ENCODE peak calls at places on chromosomes 5 and 9, in four cellular contexts. X, S, P and F are unnamed samples.
A peak's percentile ranks its signal among the peaks of the same experiment; 100 is the strongest.

GRCh38 chr5:80976985-80977384 is 16.8 kb downstream of the RASGRF2 start:
- ATAC-seq in X (no peak), P (no peak), S (peak; percentile 80), F (no peak)

GRCh38 chr9:19998823-19999455 is 210.1 kb upstream of the SLC24A2 start:
- ATAC-seq in X (no peak), S (no peak), P (no peak), F (no peak)

GRCh38 chr9:95778957-95779356 is 96.5 kb upstream of the ERCC6L2 start:
- ATAC-seq in P (peak; percentile 51), X (no peak), S (no peak), F (peak; percentile 85)

GRCh38 chr5:107092695-107093094 is 578.0 kb downstream of the EFNA5 start:
- ATAC-seq in S (no peak), P (no peak), X (no peak), F (no peak)

GRCh38 chr5:157828031-157828948 is 30.7 kb downstream of the CLINT1 start:
- ATAC-seq in P (no peak), S (no peak), X (no peak), F (peak; percentile 36)

GRCh38 chr5:77645158-77645994 is 6.9 kb upstream of the OTP start:
- ATAC-seq in X (peak; percentile 43), S (peak; percentile 98), P (peak; percentile 78), F (peak; percentile 70)

GRCh38 chr5:127697894-127698600 is 5.1 kb upstream of the CCDC192 start:
- ATAC-seq in S (peak; percentile 34), X (no peak), P (no peak), F (no peak)

GRCh38 chr5:156678484-156678883 is 171.6 kb upstream of the PPP1R2B start:
- ATAC-seq in S (no peak), P (no peak), X (no peak), F (no peak)

GRCh38 chr5:159178978-159179377 is 30.4 kb downstream of the RNF145 start:
- ATAC-seq in P (peak; percentile 87), X (peak; percentile 79), S (no peak), F (no peak)

GRCh38 chr9:113979713-113980086 is 98.4 kb downstream of the AMBP start:
- ATAC-seq in S (no peak), P (no peak), X (no peak), F (no peak)

GRCh38 chr5:108620516-108620915 is 127.2 kb upstream of the FER start:
- ATAC-seq in S (no peak), X (no peak), P (no peak), F (no peak)

GRCh38 chr5:127772531-127772930 is 69.3 kb downstream of the CCDC192 start:
- ATAC-seq in S (no peak), X (no peak), P (no peak), F (no peak)

GRCh38 chr5:159458217-159458711 is 128.0 kb upstream of the IL12B start:
- ATAC-seq in P (no peak), X (no peak), S (no peak), F (no peak)

GRCh38 chr5:163489055-163489744 is 16.2 kb upstream of the MAT2B start:
- ATAC-seq in S (peak; percentile 93), X (no peak), P (no peak), F (no peak)

GRCh38 chr9:16262467-16263261 is 607.8 kb downstream of the BNC2 start:
- ATAC-seq in S (no peak), X (no peak), P (no peak), F (no peak)

GRCh38 chr9:19408316-19408692 is 505 bp upstream of the ACER2 start:
- ATAC-seq in S (peak; percentile 49), P (peak; percentile 68), X (peak; percentile 63), F (peak; percentile 53)

GRCh38 chr5:56270058-56270457 is 36.9 kb upstream of the ANKRD55 start:
- ATAC-seq in P (peak; percentile 43), X (no peak), S (peak; percentile 69), F (no peak)
- H3K27ac ChIP-seq in P (no peak overlapping the region), X (no peak overlapping the region), S (no peak overlapping the region), F (no peak overlapping the region)

DNA sequence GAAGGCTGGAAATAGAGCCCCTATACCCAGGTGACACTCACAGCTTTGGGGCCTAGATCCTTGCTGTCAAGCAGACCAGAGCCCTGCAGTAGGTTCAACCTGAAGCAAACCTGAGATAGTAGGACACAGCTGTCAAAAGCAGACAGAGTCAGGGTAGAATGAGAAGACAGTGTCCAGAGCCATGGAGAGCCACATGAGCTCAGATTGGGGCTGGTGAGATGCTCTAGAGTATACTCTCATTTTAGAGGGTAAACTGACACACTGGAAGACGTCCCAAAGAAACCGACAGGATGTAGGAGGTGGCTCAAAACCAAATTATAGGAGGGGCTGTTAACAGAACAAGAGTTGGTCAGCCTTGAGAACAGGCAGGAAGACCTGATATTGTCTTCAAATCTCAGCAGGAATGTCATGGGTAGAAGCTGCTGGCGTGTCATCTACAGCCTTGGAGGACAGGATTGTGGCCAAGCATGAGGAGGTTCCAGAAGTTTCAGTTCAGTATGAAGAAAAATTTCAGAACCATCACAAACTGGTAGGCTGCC is 11.5 kb downstream of the CCDC69 start:
- ATAC-seq in P (no peak), X (no peak), S (peak; percentile 8), F (no peak)
- H3K27ac ChIP-seq in P (peak overlapping the region; percentile 85), X (no peak overlapping the region), S (no peak overlapping the region), F (peak overlapping the region; percentile 59)

GRCh38 chr9:115522928-115523327 is 405.0 kb upstream of the TNC start:
- ATAC-seq in X (no peak), S (no peak), P (no peak), F (no peak)

GRCh38 chr9:115524467-115525059 is 406.6 kb upstream of the TNC start:
- ATAC-seq in X (peak; percentile 85), S (peak; percentile 55), P (peak; percentile 80), F (peak; percentile 43)

GRCh38 chr9:115520626-115521025 is 402.7 kb upstream of the TNC start:
- ATAC-seq in S (no peak), X (no peak), P (no peak), F (peak; percentile 36)

DNA sequence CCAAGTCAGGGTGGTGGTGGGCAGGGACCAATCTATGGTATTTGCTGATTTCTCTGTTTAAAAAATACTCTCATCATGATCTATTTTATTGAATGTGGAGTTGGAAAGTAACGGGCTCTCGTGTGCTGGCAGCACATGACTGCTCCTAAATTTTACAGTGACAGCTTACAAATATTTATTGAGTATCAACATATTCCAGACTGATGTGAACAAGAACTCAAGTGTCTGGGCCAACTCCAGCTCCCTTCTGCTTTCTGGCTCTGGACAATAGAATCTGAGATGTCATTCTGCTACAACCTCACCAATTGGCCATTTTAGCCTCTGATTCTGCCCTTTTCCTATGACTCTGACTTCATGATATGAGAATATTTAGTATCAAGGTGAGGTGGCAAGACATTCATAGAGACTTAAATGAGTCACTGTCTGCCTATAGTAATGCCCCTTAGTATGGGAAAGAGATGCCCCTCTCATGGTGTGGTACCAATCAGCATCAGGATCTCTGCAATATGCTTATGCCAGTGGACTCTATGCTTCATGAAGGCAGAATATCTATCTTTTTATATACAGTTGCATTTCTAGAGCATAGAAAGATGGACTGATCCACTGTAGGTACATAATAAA is 407.6 kb upstream of the TNC start:
- ATAC-seq in X (no peak), S (no peak), P (no peak), F (no peak)
- H3K27ac ChIP-seq in X (no peak overlapping the region), S (no peak overlapping the region), P (no peak overlapping the region), F (no peak overlapping the region)

GRCh38 chr5:37247036-37247435 is 2.1 kb downstream of the CPLANE1 start:
- ATAC-seq in X (no peak), S (no peak), P (no peak), F (no peak)

GRCh38 chr5:37249820-37250175 is 622 bp upstream of the CPLANE1 start:
- ATAC-seq in X (no peak), P (no peak), S (peak; percentile 19), F (no peak)

GRCh38 chr5:37247496-37247895 is 1.7 kb downstream of the CPLANE1 start:
- ATAC-seq in S (no peak), P (no peak), X (no peak), F (no peak)

GRCh38 chr5:37248387-37248969 is 698 bp downstream of the CPLANE1 start:
- ATAC-seq in P (no peak), X (no peak), S (no peak), F (no peak)

GRCh38 chr5:37248970-37249819 is at the start of gene CPLANE1:
- ATAC-seq in S (peak; percentile 95), X (peak; percentile 97), P (peak; percentile 99), F (peak; percentile 95)
- H3K27ac ChIP-seq in S (peak within 1 kb of the TSS; percentile 84), X (peak within 1 kb of the TSS; percentile 36), P (peak within 1 kb of the TSS; percentile 77), F (peak within 1 kb of the TSS; percentile 92)